ENCODE peak calls at places on chromosomes 2 and 18, in five cellular contexts. S, L, Q, R and C are unnamed samples. For H3K36me3, the result is how much of the 10 kb centered on the place peaks cover.

GRCh38 chr2:28080911-28081310 is 190.4 kb downstream of the BABAM2 start:
- DNase-seq in S (no peak), L (no peak), Q (no peak), R (no peak), C (peak)

GRCh38 chr18:50783553-50783952 is 36.3 kb downstream of the MRO start:
- DNase-seq in L (no peak), S (no peak), Q (no peak), R (no peak), C (no peak)

GRCh38 chr2:23545811-23546210 is 160.8 kb downstream of the KLHL29 start:
- DNase-seq in S (no peak), Q (no peak), R (no peak), L (no peak), C (no peak)

GRCh38 chr18:49486617-49486958 is 446 bp downstream of the C18orf32 start:
- DNase-seq in S (no peak), L (no peak), Q (no peak), R (no peak), C (no peak)

GRCh38 chr2:240229603-240230423 is 89.4 kb upstream of the OTOS start:
- DNase-seq in S (no peak), L (no peak), R (no peak), Q (no peak), C (no peak)

GRCh38 chr18:48802543-48803428 is 148.0 kb downstream of the SMAD7 start:
- DNase-seq in L (no peak), R (peak), S (peak), Q (peak), C (peak)

GRCh38 chr2:73292906-73293533 is 328 bp downstream of the EGR4 start:
- DNase-seq in L (no peak), S (no peak), Q (no peak), R (no peak), C (no peak)

GRCh38 chr18:58310517-58310916 is 266.5 kb downstream of the NEDD4L start:
- DNase-seq in S (peak), Q (peak), R (peak), L (no peak), C (peak)

GRCh38 chr2:239267411-239267941 is 133.3 kb downstream of the HDAC4 start:
- DNase-seq in Q (peak), R (peak), S (peak), L (peak), C (peak)

GRCh38 chr18:43760010-43760409 is 482.7 kb upstream of the SYT4 start:
- DNase-seq in Q (no peak), S (no peak), L (no peak), R (no peak), C (no peak)

GRCh38 chr2:165594935-165595255 is 125.4 kb downstream of the CSRNP3 start:
- DNase-seq in S (no peak), L (no peak), Q (no peak), R (no peak), C (no peak)

GRCh38 chr2:66021296-66021695 is 413.6 kb upstream of the MEIS1 start:
- DNase-seq in L (no peak), Q (no peak), S (no peak), R (no peak), C (no peak)

GRCh38 chr2:128271186-128271890 is 47.3 kb downstream of the HS6ST1 start:
- DNase-seq in L (no peak), R (peak), S (peak), Q (no peak), C (no peak)

GRCh38 chr2:118032169-118033013 is 18.5 kb upstream of the CCDC93 start:
- DNase-seq in S (no peak), R (no peak), Q (no peak), L (no peak), C (no peak)

GRCh38 chr2:55311444-55311870 is 42.4 kb upstream of the MTIF2 start:
- DNase-seq in L (no peak), R (no peak), Q (no peak), S (no peak), C (no peak)

GRCh38 chr2:55144922-55145820 is 86.9 kb downstream of the CLHC1 start:
- DNase-seq in R (no peak), L (no peak), S (no peak), Q (no peak), C (no peak)

GRCh38 chr2:11814979-11815510 is 68.6 kb downstream of the LPIN1 start:
- DNase-seq in R (no peak), S (peak), Q (no peak), L (no peak), C (no peak)

GRCh38 chr2:11811036-11811654 is 64.7 kb downstream of the LPIN1 start:
- DNase-seq in Q (no peak), R (no peak), L (no peak), S (peak), C (no peak)

GRCh38 chr2:11812466-11813100 is 66.2 kb downstream of the LPIN1 start:
- DNase-seq in S (no peak), L (no peak), R (no peak), Q (no peak), C (no peak)

GRCh38 chr2:11810237-11810977 is 64.0 kb downstream of the LPIN1 start:
- DNase-seq in Q (no peak), S (peak), L (no peak), R (no peak), C (no peak)

DNA sequence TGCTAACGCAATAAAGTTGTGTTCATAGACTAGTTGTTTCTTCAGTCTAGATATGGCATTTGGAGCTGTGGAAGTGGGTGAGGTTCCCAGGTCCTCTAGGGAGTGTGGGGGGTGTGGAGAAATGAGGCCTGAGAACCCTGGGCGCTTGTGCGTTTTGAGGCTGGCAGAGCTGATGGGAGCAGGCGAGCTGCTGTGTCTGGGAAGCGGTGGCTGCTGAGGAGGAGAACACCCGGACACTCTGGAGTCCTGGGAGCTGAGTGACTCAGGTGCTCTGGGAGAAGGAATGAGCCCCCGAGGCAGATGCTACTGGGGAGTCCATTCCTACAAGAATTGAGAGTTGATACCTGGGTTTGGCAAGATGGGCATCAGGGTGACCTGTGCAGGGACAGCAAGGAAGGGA is 67.5 kb downstream of the LPIN1 start:
- DNase-seq in R (no peak), L (no peak), S (no peak), Q (no peak), C (no peak)
- H3K36me3 ChIP-seq in R (under half), L (under half), S (under half), Q (half or more), C (under half)

GRCh38 chr2:206217743-206218520 is 56.5 kb upstream of the ZDBF2 start:
- DNase-seq in L (no peak), R (no peak), Q (no peak), S (no peak), C (no peak)

GRCh38 chr2:206212673-206213513 is 53.2 kb downstream of the EEF1B2 start:
- DNase-seq in L (no peak), R (no peak), Q (no peak), S (no peak), C (no peak)

GRCh38 chr2:206211657-206212255 is 52.1 kb downstream of the EEF1B2 start:
- DNase-seq in R (no peak), L (no peak), S (no peak), Q (no peak), C (no peak)

GRCh38 chr2:206217162-206217561 is 57.3 kb upstream of the ZDBF2 start:
- DNase-seq in R (no peak), L (no peak), S (no peak), Q (no peak), C (no peak)

DNA sequence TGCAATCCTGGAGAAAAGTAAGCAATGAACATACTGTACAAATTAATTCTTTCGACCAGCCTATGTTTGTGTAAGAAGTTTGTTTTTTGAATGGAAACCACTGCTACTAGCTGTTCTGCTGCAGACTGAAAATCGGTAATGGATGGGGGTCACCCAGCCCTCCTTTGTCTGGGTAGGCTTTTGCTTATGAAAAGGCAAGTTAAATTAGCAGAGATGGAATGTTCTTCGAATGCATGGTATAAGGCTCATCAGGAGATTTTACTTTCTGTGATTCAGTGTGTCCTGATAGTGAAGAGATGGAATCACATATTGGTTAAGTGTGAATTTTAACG is 53.8 kb downstream of the EEF1B2 start:
- DNase-seq in R (no peak), S (no peak), Q (no peak), L (no peak), C (no peak)
- H3K4me3 ChIP-seq in R (no peak), S (no peak), Q (no peak), L (no peak), C (no peak)

GRCh38 chr2:8986327-8986976 is 17.0 kb downstream of the MBOAT2 start:
- DNase-seq in L (no peak), S (no peak), Q (no peak), R (no peak), C (no peak)
- TF ChIP-seq CTCF in L (no peak), S (no peak), Q (peak), R (no peak), C (no peak)

GRCh38 chr18:31837879-31838278 is 77.2 kb upstream of the SLC25A52 start:
- DNase-seq in R (no peak), L (no peak), Q (no peak), S (no peak), C (no peak)
- H3K36me3 ChIP-seq in R (under half), L (under half), Q (half or more), S (half or more), C (under half)

DNA sequence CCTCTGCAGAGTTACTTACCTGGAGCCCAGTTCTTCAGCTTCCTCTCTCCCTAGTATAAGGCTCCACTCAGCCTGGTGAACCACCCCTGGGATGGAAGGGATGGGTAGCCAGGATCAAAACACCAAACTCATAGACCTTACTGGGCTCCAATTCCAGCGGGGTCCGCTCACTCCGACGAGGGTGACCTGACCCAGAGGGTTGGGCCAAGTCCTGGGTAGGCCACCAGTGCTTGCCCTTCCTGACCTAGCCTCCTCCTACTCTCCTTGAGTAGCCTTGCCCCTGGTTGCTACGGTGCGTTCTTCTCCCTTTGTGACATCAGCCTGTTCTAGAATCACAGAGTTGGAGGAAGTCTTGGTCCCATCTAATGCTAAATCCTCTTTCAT is 513 bp upstream of the STAT4 start:
- DNase-seq in R (no peak), Q (no peak), L (no peak), S (no peak), C (peak)
- H3K4me3 ChIP-seq in R (peak), Q (peak), L (peak), S (peak), C (no peak)

GRCh38 chr2:31428001-31428418 is 13.5 kb upstream of the XDH start:
- DNase-seq in S (no peak), Q (no peak), L (no peak), R (no peak), C (no peak)
- TF ChIP-seq CTCF in S (no peak), Q (no peak), L (no peak), R (no peak), C (no peak)

GRCh38 chr2:3428577-3428976 is 49.1 kb downstream of the TRAPPC12 start:
- DNase-seq in Q (no peak), R (no peak), L (no peak), S (no peak), C (no peak)

GRCh38 chr2:3430211-3430610 is 50.7 kb downstream of the TRAPPC12 start:
- DNase-seq in Q (no peak), R (no peak), S (no peak), L (no peak), C (no peak)

GRCh38 chr2:3426615-3427014 is 47.1 kb downstream of the TRAPPC12 start:
- DNase-seq in S (no peak), Q (no peak), R (no peak), L (no peak), C (no peak)

GRCh38 chr2:3429068-3429610 is 49.6 kb downstream of the TRAPPC12 start:
- DNase-seq in R (no peak), L (no peak), S (no peak), Q (no peak), C (no peak)

GRCh38 chr2:3427272-3427671 is 47.8 kb downstream of the TRAPPC12 start:
- DNase-seq in Q (no peak), R (no peak), S (no peak), L (no peak), C (no peak)
- H3K36me3 ChIP-seq in Q (half or more), R (under half), S (half or more), L (under half), C (under half)

GRCh38 chr2:9003366-9003615 is 193 bp downstream of the MBOAT2 start:
- DNase-seq in R (no peak), Q (no peak), L (no peak), S (no peak), C (no peak)
- H3K4me3 ChIP-seq in R (peak), Q (peak), L (peak), S (peak), C (peak)